ENCODE peak calls at places on chromosome 9, in five cellular contexts. O is fibroblast of the aortic adventitia, T is foreskin fibroblast, S is AG04449, G is brain microvascular endothelial cell. K is an unnamed sample.

GRCh38 chr9:4382722-4383317 is 83.0 kb upstream of the GLIS3 start:
- DNase-seq in T (peak), S (no peak), G (peak), O (peak), K (no peak)

GRCh38 chr9:33030285-33030684 is 5.2 kb downstream of the DNAJA1 start:
- DNase-seq in O (no peak), T (no peak), G (no peak), S (no peak), K (no peak)

GRCh38 chr9:95876595-95876994 is 1.1 kb downstream of the ERCC6L2 start:
- DNase-seq in S (no peak), O (peak), T (peak), G (peak), K (no peak)

GRCh38 chr9:129494113-129494789 is 126.7 kb downstream of the C9orf50 start:
- DNase-seq in G (no peak), T (no peak), O (no peak), S (no peak), K (no peak)

GRCh38 chr9:126301985-126302603 is 24.5 kb upstream of the MVB12B start:
- DNase-seq in G (peak), S (peak), O (peak), T (peak), K (peak)

GRCh38 chr9:79012561-79012960 is 559.2 kb upstream of the TLE4 start:
- DNase-seq in G (peak), T (peak), S (no peak), O (no peak), K (peak)

GRCh38 chr9:8858250-8859161 is 1058.9 kb upstream of the DMAC1 start:
- DNase-seq in T (peak), S (no peak), G (no peak), O (no peak), K (no peak)

GRCh38 chr9:96423985-96424336 is 5.8 kb upstream of the ZNF367 start:
- DNase-seq in S (no peak), G (no peak), O (no peak), T (no peak), K (no peak)

GRCh38 chr9:80467632-80468031 is 895.9 kb downstream of the TLE4 start:
- DNase-seq in O (peak), G (peak), S (no peak), T (peak), K (no peak)

GRCh38 chr9:9412241-9412640 is 1200.6 kb downstream of the PTPRD start:
- DNase-seq in O (no peak), S (no peak), T (no peak), G (no peak), K (no peak)

GRCh38 chr9:130601100-130601499 is 21.7 kb downstream of the FUBP3 start:
- DNase-seq in G (no peak), T (no peak), S (no peak), O (no peak), K (no peak)

GRCh38 chr9:105993051-105993854 is 298.9 kb downstream of the TMEM38B start:
- DNase-seq in G (no peak), S (no peak), T (no peak), O (no peak), K (no peak)

GRCh38 chr9:101354765-101355708 is 29.8 kb downstream of the BAAT start:
- DNase-seq in O (no peak), S (no peak), T (no peak), G (no peak), K (no peak)

GRCh38 chr9:33921967-33922895 is 105.3 kb downstream of the UBE2R2 start:
- DNase-seq in S (no peak), T (peak), O (peak), G (peak), K (no peak)

GRCh38 chr9:127825319-127826051 is 22.8 kb downstream of the FPGS start:
- DNase-seq in G (no peak), O (no peak), S (no peak), T (no peak), K (no peak)

GRCh38 chr9:37925786-37926736 is 22.1 kb upstream of the SLC25A51 start:
- DNase-seq in S (no peak), O (no peak), G (no peak), T (peak), K (no peak)

GRCh38 chr9:71552480-71552879 is 215.8 kb downstream of the CEMIP2 start:
- DNase-seq in S (no peak), O (no peak), T (no peak), G (no peak), K (no peak)

GRCh38 chr9:115999498-115999897 is 154.1 kb upstream of the PAPPA start:
- DNase-seq in O (peak), S (no peak), G (no peak), T (peak), K (no peak)

GRCh38 chr9:83030391-83031107 is 32.4 kb downstream of the RASEF start:
- DNase-seq in O (no peak), G (no peak), T (no peak), S (no peak), K (no peak)

GRCh38 chr9:114096041-114096511 is 3.0 kb downstream of the KIF12 start:
- DNase-seq in O (no peak), S (no peak), T (no peak), G (no peak), K (no peak)

GRCh38 chr9:21432640-21433425 is 7.4 kb upstream of the IFNA1 start:
- DNase-seq in S (no peak), G (no peak), O (no peak), T (no peak), K (no peak)

GRCh38 chr9:88947581-88948573 is 43.4 kb upstream of the S1PR3 start:
- DNase-seq in S (no peak), O (peak), T (peak), G (no peak), K (peak)

GRCh38 chr9:77546391-77546790 is 101.7 kb downstream of the GNA14 start:
- DNase-seq in T (peak), G (peak), S (no peak), O (no peak), K (no peak)
- H3K4me3 ChIP-seq in T (no peak), G (no peak), S (no peak), O (no peak), K (no peak)

DNA sequence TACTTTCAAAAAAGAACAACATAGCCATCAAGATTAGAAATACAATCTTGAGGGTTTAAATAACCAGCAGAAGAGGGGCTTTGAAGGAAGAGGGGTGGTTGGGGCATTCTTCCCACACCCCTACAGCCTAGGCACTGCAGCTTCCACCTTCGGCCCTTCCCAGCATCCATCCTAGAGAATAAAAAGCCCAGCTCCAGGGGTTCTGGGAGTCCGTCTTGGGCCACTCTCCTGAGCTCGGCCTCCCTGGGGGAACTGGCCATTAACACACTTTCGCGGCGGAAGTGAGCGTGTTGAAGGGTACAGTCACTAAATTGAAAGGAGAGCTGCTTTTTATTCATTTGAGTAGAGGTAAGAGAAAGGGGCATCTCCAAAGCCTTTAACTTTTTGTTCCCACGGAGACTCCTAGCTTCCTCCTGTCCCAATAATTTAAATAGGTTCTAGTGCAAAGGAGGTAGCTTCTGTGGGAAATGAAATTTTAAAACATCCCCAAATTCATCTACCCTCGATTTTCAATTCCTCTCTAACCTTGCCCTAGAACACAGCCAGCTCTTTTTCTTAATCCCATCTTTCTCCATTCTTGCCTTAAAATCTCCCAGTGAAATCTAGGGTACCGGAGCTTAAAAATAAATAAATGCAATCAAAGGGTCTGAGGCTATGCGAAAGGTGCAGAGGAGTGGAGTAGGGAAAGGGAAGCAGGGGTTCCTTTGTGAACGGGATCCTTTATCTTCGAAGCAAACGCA is 31.1 kb upstream of the NFIB start:
- DNase-seq in S (no peak), T (no peak), O (no peak), G (no peak), K (no peak)
- H3K4me3 ChIP-seq in S (no peak), T (no peak), O (no peak), G (no peak), K (no peak)

GRCh38 chr9:93958121-93958874 is 3.1 kb upstream of the BARX1 start:
- DNase-seq in S (no peak), T (no peak), G (no peak), O (no peak), K (no peak)
- H3K4me3 ChIP-seq in S (no peak), T (no peak), G (no peak), O (no peak), K (no peak)

GRCh38 chr9:136443087-136443486 is 3.4 kb upstream of the INPP5E start:
- DNase-seq in G (no peak), T (no peak), S (no peak), O (no peak), K (no peak)
- H3K4me3 ChIP-seq in G (no peak), T (no peak), S (no peak), O (no peak), K (no peak)

DNA sequence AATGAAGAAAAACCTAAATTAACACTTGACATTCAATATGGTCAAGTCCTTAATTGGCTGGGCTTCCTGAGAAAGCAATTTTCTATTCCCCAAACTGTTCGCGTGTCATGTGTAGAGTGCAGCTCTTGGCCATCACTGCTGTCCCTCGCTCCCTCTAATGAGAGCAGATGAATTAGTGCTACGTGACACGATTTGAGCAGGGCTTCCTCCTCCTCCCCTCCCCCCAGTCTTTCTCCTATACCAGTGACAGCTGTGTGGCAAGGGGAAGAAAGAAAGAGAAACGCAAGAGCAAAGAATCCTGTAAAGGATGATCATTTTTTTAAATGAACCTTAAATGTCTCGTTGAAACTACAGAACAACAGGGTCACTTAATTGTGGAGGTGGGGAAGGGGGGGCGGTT is 159.6 kb downstream of the BNC2 start:
- DNase-seq in O (no peak), S (no peak), G (no peak), T (no peak), K (no peak)
- H3K4me3 ChIP-seq in O (no peak), S (no peak), G (no peak), T (no peak), K (no peak)

GRCh38 chr9:87336914-87337333 is 160.7 kb upstream of the DAPK1 start:
- DNase-seq in T (peak), O (peak), S (peak), G (peak), K (peak)

GRCh38 chr9:87336407-87336806 is 161.3 kb upstream of the DAPK1 start:
- DNase-seq in S (no peak), T (peak), G (no peak), O (peak), K (no peak)

GRCh38 chr9:87340391-87340790 is 157.3 kb upstream of the DAPK1 start:
- DNase-seq in T (no peak), S (no peak), O (no peak), G (no peak), K (no peak)

GRCh38 chr9:87338075-87338989 is 159.3 kb upstream of the DAPK1 start:
- DNase-seq in G (no peak), T (no peak), O (no peak), S (no peak), K (no peak)

DNA sequence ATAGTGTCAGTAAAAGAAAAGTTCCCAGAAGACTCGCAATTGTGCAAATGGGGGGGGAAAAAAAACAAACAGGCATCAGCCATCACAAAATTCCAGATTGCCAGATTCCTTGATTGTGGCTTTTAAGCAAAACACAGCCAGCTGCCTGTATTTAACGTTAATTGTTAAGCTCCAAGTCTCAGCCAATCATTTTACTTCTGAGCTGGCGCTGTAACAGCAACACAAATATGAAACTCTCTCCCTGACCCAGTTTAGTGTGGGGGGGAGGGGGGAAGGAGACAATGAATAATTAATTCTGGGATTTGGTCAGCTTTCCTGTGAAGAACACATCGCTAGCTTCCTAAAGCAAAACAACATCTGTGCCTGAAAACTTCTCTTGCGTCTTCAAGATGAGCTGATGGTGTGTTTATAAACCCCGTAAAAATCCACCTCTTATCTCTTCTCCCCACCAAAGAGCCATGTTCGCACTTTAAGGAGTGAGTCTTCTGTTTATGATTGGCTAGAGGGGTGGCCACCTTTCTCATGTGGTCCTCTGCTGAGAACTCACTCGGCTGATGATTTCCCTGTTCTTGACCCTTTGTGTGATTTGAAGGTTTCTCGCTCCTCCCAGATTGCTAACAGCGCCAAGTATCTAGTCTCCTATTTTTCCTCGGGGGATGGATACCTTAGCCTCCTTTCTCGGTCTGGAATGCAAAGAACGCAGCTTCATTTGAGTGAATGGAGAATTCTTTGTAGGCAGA is 160.2 kb upstream of the DAPK1 start:
- DNase-seq in S (no peak), T (peak), O (peak), G (peak), K (no peak)
- H3K4me3 ChIP-seq in S (peak), T (peak), O (peak), G (peak), K (peak)

GRCh38 chr9:132589148-132590036 is 7.0 kb downstream of the BARHL1 start:
- DNase-seq in O (no peak), S (no peak), G (no peak), T (no peak), K (no peak)
- H3K4me3 ChIP-seq in O (no peak), S (no peak), G (no peak), T (no peak), K (no peak)

DNA sequence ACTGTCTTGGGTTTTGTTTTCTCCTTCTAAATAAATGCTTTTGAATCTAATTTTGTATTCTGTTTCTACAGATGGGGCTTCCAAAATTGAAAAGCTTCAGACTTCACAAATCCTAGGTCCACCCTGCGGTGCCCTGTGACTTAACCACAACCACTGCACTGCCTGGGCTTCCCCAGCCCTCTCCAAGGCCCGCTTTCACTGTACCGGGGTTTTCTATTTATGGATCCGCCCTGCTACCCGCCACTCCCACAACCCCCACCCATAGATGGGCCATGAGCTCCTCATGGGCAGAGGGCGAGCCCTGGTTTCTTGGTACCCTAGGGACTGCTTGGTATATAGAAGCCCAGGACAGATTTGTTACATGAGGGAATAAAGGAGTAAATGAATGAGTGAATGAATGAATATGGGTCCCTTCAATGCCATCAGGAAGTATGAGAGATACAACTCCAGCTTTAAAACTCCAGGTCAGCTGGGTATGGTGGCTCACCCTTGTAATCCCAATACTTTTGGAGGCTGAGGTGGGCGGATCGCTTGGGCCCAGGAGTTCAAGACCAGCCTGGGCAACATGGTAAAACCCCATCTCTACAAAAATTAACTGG is 39.8 kb upstream of the NEK6 start:
- DNase-seq in G (no peak), S (no peak), O (no peak), T (no peak), K (no peak)
- H3K4me3 ChIP-seq in G (no peak), S (no peak), O (no peak), T (no peak), K (no peak)

GRCh38 chr9:92384373-92384772 is 20.0 kb downstream of the OGN start:
- DNase-seq in T (peak), O (peak), S (no peak), G (no peak), K (no peak)

GRCh38 chr9:92377904-92378303 is 26.5 kb downstream of the OGN start:
- DNase-seq in T (no peak), O (no peak), S (no peak), G (no peak), K (no peak)

GRCh38 chr9:92381780-92382179 is 22.6 kb downstream of the OGN start:
- DNase-seq in O (no peak), T (no peak), S (no peak), G (no peak), K (no peak)

GRCh38 chr9:92373167-92373566 is 31.2 kb downstream of the OGN start:
- DNase-seq in O (no peak), G (no peak), S (no peak), T (no peak), K (no peak)

DNA sequence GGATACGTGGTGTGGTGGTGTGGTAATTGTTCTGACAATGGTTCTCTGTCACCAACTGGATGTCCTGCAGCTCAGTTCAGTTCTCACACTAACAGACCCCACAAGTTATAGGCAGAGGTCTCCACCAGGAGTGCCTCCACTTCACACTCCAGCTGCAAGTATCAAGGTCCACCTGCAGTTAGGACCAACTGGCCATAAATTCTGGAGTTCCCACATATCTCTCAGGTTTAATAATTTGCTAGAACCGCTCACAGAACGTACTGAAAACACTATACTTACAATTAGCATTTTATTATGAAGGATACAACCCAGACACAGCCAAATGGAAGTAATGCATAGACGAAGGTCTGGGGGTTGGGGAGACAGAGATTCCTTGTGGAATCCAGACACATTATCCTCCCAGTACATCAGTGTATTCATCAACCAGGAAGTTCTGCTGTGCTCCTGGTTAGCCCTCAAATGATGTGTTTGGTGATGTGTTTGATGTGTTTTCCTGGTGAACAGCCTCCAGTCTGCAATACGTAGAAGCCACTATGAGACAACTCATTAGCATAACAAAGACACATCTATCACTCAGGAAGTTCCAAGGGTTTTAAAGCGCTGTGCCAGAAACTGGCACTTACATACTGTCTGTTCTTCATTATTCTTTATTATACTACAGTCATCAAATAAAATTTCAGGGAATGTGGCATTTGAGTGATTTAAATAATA is 25.4 kb downstream of the OGN start:
- DNase-seq in O (no peak), S (no peak), G (peak), T (peak), K (peak)
- H3K4me3 ChIP-seq in O (no peak), S (no peak), G (no peak), T (no peak), K (no peak)

DNA sequence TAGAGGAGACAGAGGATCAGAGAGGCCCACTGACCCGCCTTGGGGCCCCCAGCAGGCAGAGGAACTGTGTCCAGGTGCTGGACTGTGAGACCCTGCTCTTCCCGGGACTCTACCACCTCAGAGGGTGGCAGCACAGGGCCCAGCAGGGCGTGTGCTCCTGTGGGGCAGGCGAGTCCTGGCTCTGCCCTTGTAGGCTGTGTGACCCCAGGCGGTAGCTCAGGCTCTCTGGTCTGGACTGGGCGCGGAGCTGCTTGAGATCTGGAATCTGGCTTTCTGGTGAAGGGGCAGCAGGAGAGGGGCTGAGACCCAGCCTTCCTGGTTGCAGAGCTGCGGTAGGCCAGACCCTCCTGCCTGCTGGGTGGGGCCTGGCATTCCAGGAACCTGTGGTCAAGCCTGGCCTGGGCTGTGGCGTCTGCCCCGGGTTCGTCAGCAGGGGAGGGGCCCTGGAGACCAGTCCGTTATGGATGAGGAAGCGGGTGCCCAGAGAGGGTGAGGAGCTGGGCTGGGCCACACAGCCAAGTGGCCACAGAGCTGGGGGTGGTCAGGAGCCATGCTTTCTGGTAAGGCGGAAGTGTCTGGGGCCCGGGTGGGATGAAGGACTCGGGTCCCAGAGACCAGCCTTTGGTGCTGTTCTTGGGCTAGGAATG is 46.5 kb downstream of the RXRA start:
- DNase-seq in G (no peak), T (no peak), S (no peak), O (peak), K (no peak)
- H3K4me3 ChIP-seq in G (no peak), T (no peak), S (no peak), O (no peak), K (no peak)

K was measured in AG09309.